ENCODE peak calls at places on chromosomes 7 and 10, in six cellular contexts. G, A, U, J, C and E are unnamed samples.
A peak's percentile ranks its signal among the peaks of the same experiment; 100 is the strongest.

GRCh38 chr10:43623351-43623750 is 17.1 kb downstream of the ZNF485 start:
- DNase-seq in A (no peak), G (peak; percentile 55), J (no peak), C (no peak), U (no peak), E (peak; percentile 24)

GRCh38 chr7:69668339-69668738 is 70.1 kb downstream of the AUTS2 start:
- DNase-seq in A (no peak), U (no peak), G (no peak), J (no peak), C (no peak), E (no peak)

GRCh38 chr7:100867796-100868485 is 754 bp downstream of the TRIP6 start:
- DNase-seq in G (peak; percentile 53), U (no peak), A (no peak), C (no peak), J (no peak), E (no peak)

GRCh38 chr10:30374353-30374752 is 25.3 kb upstream of the MTPAP start:
- DNase-seq in C (peak; percentile 11), U (no peak), J (no peak), G (peak; percentile 32), A (no peak), E (peak; percentile 19)

GRCh38 chr7:48173983-48174382 is 2.7 kb downstream of the ABCA13 start:
- DNase-seq in U (no peak), J (no peak), C (no peak), G (no peak), A (no peak), E (no peak)

GRCh38 chr10:75466886-75467285 is 35.5 kb downstream of the LRMDA start:
- DNase-seq in J (no peak), C (no peak), G (no peak), A (no peak), U (no peak), E (no peak)

GRCh38 chr10:69729326-69730048 is 72.2 kb upstream of the COL13A1 start:
- DNase-seq in G (no peak), C (no peak), U (no peak), J (peak; percentile 26), A (no peak), E (no peak)

GRCh38 chr10:98555011-98555619 is 108.4 kb upstream of the HPS1 start:
- DNase-seq in G (no peak), A (no peak), J (no peak), C (no peak), U (no peak), E (peak; percentile 13)